ENCODE peak calls at places on chromosomes 4 and X, in seven cellular contexts. One of them, this sample, is unnamed.

GRCh38 chr4:109553130-109553529 is 6.9 kb upstream of the MCUB start:
- DNase-seq in SJCRH30: no peak
- DNase-seq in foreskin keratinocyte: no peak
- DNase-seq in fibroblast of lung: no peak
- DNase-seq in CD8-positive, alpha-beta memory T cell: no peak
- DNase-seq in RWPE1: no peak
- DNase-seq in dorsolateral prefrontal cortex: no peak
- DNase-seq in this sample: no peak

GRCh38 chr4:84151574-84151973 is 347.5 kb downstream of the NKX6-1 start:
- DNase-seq in SJCRH30: no peak
- DNase-seq in dorsolateral prefrontal cortex: no peak
- DNase-seq in RWPE1: no peak
- DNase-seq in foreskin keratinocyte: no peak
- DNase-seq in fibroblast of lung: no peak
- DNase-seq in CD8-positive, alpha-beta memory T cell: no peak
- DNase-seq in this sample: no peak

GRCh38 chrX:150409486-150409885 is 46.4 kb downstream of the MAMLD1 start:
- DNase-seq in RWPE1: no peak
- DNase-seq in dorsolateral prefrontal cortex: no peak
- DNase-seq in fibroblast of lung: no peak
- DNase-seq in foreskin keratinocyte: no peak
- DNase-seq in SJCRH30: no peak
- DNase-seq in CD8-positive, alpha-beta memory T cell: no peak
- DNase-seq in this sample: no peak

GRCh38 chr4:12211636-12212035 is 782.9 kb upstream of the HS3ST1 start:
- DNase-seq in dorsolateral prefrontal cortex: no peak
- DNase-seq in SJCRH30: no peak
- DNase-seq in RWPE1: no peak
- DNase-seq in CD8-positive, alpha-beta memory T cell: no peak
- DNase-seq in foreskin keratinocyte: no peak
- DNase-seq in fibroblast of lung: no peak
- DNase-seq in this sample: no peak

GRCh38 chrX:56764975-56765791 is 36.1 kb downstream of the NBDY start:
- DNase-seq in SJCRH30: no peak
- DNase-seq in foreskin keratinocyte: no peak
- DNase-seq in fibroblast of lung: no peak
- DNase-seq in CD8-positive, alpha-beta memory T cell: no peak
- DNase-seq in RWPE1: no peak
- DNase-seq in dorsolateral prefrontal cortex: no peak
- DNase-seq in this sample: no peak

GRCh38 chr4:105624530-105624929 is 72.1 kb downstream of the ARHGEF38 start:
- DNase-seq in fibroblast of lung: peak
- DNase-seq in foreskin keratinocyte: no peak
- DNase-seq in RWPE1: no peak
- DNase-seq in CD8-positive, alpha-beta memory T cell: no peak
- DNase-seq in dorsolateral prefrontal cortex: no peak
- DNase-seq in SJCRH30: peak
- DNase-seq in this sample: no peak

GRCh38 chr4:1996866-1997611 is 11.7 kb downstream of the NELFA start:
- DNase-seq in SJCRH30: no peak
- DNase-seq in RWPE1: no peak
- DNase-seq in CD8-positive, alpha-beta memory T cell: no peak
- DNase-seq in foreskin keratinocyte: no peak
- DNase-seq in fibroblast of lung: no peak
- DNase-seq in dorsolateral prefrontal cortex: no peak
- DNase-seq in this sample: no peak

GRCh38 chr4:88697588-88698329 is at the start of gene NAP1L5:
- DNase-seq in SJCRH30: peak
- DNase-seq in foreskin keratinocyte: no peak
- DNase-seq in fibroblast of lung: peak
- DNase-seq in RWPE1: peak
- DNase-seq in CD8-positive, alpha-beta memory T cell: peak
- DNase-seq in dorsolateral prefrontal cortex: peak
- DNase-seq in this sample: no peak

GRCh38 chr4:150896513-150896912 is 118.6 kb downstream of the LRBA start:
- DNase-seq in fibroblast of lung: no peak
- DNase-seq in CD8-positive, alpha-beta memory T cell: no peak
- DNase-seq in dorsolateral prefrontal cortex: no peak
- DNase-seq in foreskin keratinocyte: no peak
- DNase-seq in SJCRH30: no peak
- DNase-seq in RWPE1: no peak
- DNase-seq in this sample: no peak

GRCh38 chr4:174047363-174047762 is 236.1 kb downstream of the FBXO8 start:
- DNase-seq in foreskin keratinocyte: no peak
- DNase-seq in RWPE1: no peak
- DNase-seq in SJCRH30: no peak
- DNase-seq in CD8-positive, alpha-beta memory T cell: no peak
- DNase-seq in dorsolateral prefrontal cortex: no peak
- DNase-seq in fibroblast of lung: no peak
- DNase-seq in this sample: no peak

GRCh38 chrX:130874751-130875150 is 28.3 kb downstream of the ENOX2 start:
- DNase-seq in fibroblast of lung: peak
- DNase-seq in RWPE1: no peak
- DNase-seq in SJCRH30: no peak
- DNase-seq in foreskin keratinocyte: no peak
- DNase-seq in CD8-positive, alpha-beta memory T cell: no peak
- DNase-seq in dorsolateral prefrontal cortex: no peak
- DNase-seq in this sample: no peak

GRCh38 chr4:26736621-26737020 is 124.0 kb upstream of the STIM2 start:
- DNase-seq in foreskin keratinocyte: peak
- DNase-seq in CD8-positive, alpha-beta memory T cell: no peak
- DNase-seq in dorsolateral prefrontal cortex: no peak
- DNase-seq in fibroblast of lung: no peak
- DNase-seq in SJCRH30: no peak
- DNase-seq in RWPE1: peak
- DNase-seq in this sample: peak

GRCh38 chr4:139266583-139267257 is 13.3 kb downstream of the MGARP start:
- DNase-seq in SJCRH30: peak
- DNase-seq in fibroblast of lung: peak
- DNase-seq in CD8-positive, alpha-beta memory T cell: peak
- DNase-seq in foreskin keratinocyte: no peak
- DNase-seq in RWPE1: no peak
- DNase-seq in dorsolateral prefrontal cortex: no peak
- DNase-seq in this sample: no peak

DNA sequence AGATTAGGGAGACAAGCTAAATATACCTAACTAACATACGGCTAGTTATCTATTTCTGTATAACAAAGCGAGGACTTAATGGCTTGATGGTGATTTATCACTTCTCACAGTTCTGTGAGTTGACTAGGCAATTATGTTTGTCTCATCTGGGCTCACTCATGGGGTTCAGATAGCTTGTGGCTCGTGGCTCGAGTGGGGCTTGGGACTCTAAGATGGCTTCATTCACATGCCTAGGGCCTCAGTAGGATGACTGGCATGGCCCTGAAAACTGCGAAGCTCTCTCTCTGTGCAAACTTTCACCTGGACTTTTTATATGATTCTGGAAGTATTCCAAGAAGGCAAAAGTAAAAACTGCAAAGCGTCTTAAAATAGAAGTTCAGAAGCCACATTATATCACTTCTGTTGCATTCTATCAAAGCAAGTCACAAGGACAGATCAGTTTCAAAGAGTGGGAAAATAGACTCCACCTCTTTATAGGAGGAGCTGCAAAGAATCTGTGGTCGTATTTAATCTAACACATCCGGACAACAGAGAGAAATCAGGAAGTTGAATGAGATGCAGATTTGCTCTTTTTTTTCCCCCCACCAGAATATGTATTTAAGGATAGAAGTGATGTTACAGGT is 491.2 kb downstream of the INPP4B start:
- DNase-seq in foreskin keratinocyte: no peak
- DNase-seq in SJCRH30: no peak
- DNase-seq in RWPE1: no peak
- DNase-seq in fibroblast of lung: no peak
- DNase-seq in dorsolateral prefrontal cortex: no peak
- DNase-seq in CD8-positive, alpha-beta memory T cell: no peak
- DNase-seq in this sample: no peak
- H3K27ac ChIP-seq in foreskin keratinocyte: peak
- H3K27ac ChIP-seq in SJCRH30: no peak
- H3K27ac ChIP-seq in RWPE1: no peak
- H3K27ac ChIP-seq in fibroblast of lung: no peak
- H3K27ac ChIP-seq in dorsolateral prefrontal cortex: no peak
- H3K27ac ChIP-seq in CD8-positive, alpha-beta memory T cell: no peak
- H3K27ac ChIP-seq in this sample: peak

DNA sequence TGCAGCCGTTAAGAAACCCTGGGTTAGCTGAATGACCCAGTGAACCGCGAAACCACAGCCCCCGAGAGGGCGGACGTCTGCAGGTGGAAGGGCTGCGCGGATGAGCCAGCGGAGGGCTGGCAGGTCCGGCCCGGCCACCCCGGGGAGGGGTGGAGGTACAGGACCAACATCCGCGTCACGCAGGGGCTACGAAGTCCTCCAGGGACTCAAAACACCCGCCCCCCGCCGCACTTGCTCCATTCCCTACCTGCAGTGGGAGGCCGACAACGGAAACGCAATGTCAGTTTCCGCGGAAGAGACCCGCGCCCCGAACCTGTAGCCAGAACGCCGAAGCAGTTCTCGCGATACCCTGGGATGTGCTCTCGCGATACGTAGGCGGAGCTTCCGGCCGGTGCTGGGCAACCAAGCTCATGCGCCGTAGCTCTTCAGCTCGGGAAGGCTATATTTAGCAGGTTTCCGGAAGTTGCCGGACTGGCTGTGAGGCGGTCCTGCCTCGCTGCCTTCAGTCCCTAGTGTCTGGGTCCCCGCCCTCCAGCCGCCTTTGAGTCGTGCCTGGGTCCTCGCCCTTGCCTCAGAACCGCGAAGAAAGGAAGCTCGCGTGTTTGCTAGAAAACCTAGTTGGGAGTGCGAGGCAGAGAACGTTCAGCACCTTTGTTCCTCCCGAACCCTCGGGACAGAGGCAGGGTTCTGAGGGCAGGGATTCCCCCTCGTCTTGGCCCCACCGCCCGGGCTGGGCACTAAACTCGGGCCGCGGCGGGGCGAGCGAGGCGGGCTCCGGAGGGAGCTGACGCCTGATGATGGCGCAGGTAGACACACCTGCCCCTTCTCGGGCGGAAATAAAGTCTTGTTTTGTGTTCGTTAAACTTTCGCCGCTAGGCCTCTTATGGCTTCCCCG is at the start of the genes OFD1 and TRAPPC2:
- DNase-seq in SJCRH30: peak
- DNase-seq in fibroblast of lung: peak
- DNase-seq in dorsolateral prefrontal cortex: peak
- DNase-seq in CD8-positive, alpha-beta memory T cell: peak
- DNase-seq in RWPE1: peak
- DNase-seq in foreskin keratinocyte: peak
- DNase-seq in this sample: peak
- H3K27ac ChIP-seq in SJCRH30: peak
- H3K27ac ChIP-seq in fibroblast of lung: peak
- H3K27ac ChIP-seq in dorsolateral prefrontal cortex: peak
- H3K27ac ChIP-seq in CD8-positive, alpha-beta memory T cell: peak
- H3K27ac ChIP-seq in RWPE1: peak
- H3K27ac ChIP-seq in foreskin keratinocyte: peak
- H3K27ac ChIP-seq in this sample: peak

GRCh38 chr4:169243808-169244207 is 26.9 kb downstream of the SH3RF1 start:
- DNase-seq in dorsolateral prefrontal cortex: no peak
- DNase-seq in SJCRH30: no peak
- DNase-seq in RWPE1: no peak
- DNase-seq in CD8-positive, alpha-beta memory T cell: no peak
- DNase-seq in foreskin keratinocyte: peak
- DNase-seq in fibroblast of lung: peak
- DNase-seq in this sample: peak

GRCh38 chr4:169241480-169241879 is 29.3 kb downstream of the SH3RF1 start:
- DNase-seq in dorsolateral prefrontal cortex: no peak
- DNase-seq in CD8-positive, alpha-beta memory T cell: no peak
- DNase-seq in foreskin keratinocyte: no peak
- DNase-seq in SJCRH30: no peak
- DNase-seq in fibroblast of lung: no peak
- DNase-seq in RWPE1: no peak
- DNase-seq in this sample: no peak

GRCh38 chr4:169248645-169249044 is 22.1 kb downstream of the SH3RF1 start:
- DNase-seq in foreskin keratinocyte: no peak
- DNase-seq in RWPE1: no peak
- DNase-seq in CD8-positive, alpha-beta memory T cell: no peak
- DNase-seq in SJCRH30: no peak
- DNase-seq in dorsolateral prefrontal cortex: no peak
- DNase-seq in fibroblast of lung: no peak
- DNase-seq in this sample: no peak

GRCh38 chr4:169246957-169247396 is 23.8 kb downstream of the SH3RF1 start:
- DNase-seq in dorsolateral prefrontal cortex: no peak
- DNase-seq in CD8-positive, alpha-beta memory T cell: no peak
- DNase-seq in SJCRH30: no peak
- DNase-seq in fibroblast of lung: no peak
- DNase-seq in foreskin keratinocyte: no peak
- DNase-seq in RWPE1: no peak
- DNase-seq in this sample: no peak

GRCh38 chr4:169244210-169244609 is 26.5 kb downstream of the SH3RF1 start:
- DNase-seq in foreskin keratinocyte: no peak
- DNase-seq in CD8-positive, alpha-beta memory T cell: no peak
- DNase-seq in fibroblast of lung: no peak
- DNase-seq in dorsolateral prefrontal cortex: no peak
- DNase-seq in RWPE1: no peak
- DNase-seq in SJCRH30: no peak
- DNase-seq in this sample: no peak
- H3K27ac ChIP-seq in foreskin keratinocyte: peak
- H3K27ac ChIP-seq in CD8-positive, alpha-beta memory T cell: no peak
- H3K27ac ChIP-seq in fibroblast of lung: no peak
- H3K27ac ChIP-seq in dorsolateral prefrontal cortex: no peak
- H3K27ac ChIP-seq in RWPE1: no peak
- H3K27ac ChIP-seq in SJCRH30: no peak
- H3K27ac ChIP-seq in this sample: peak

DNA sequence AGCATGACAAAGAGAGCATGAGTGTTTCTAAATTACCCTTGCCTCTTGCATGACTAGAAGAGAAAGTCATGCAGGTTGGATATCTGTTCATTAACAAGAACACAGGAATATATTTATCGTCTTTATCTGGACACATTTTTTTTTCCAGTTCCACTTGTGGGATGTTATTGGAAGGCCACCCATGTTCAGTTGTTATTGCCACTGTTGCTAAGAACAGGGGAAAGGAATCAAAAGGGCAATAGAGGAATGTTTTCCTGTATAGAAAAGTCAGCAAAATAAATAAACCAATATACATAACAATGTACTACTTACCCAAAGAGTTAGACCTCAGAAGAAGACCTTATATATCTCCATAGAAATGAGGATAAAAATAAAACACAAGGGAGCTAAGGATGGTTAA is 270.1 kb downstream of the QDPR start:
- DNase-seq in CD8-positive, alpha-beta memory T cell: no peak
- DNase-seq in dorsolateral prefrontal cortex: no peak
- DNase-seq in foreskin keratinocyte: no peak
- DNase-seq in SJCRH30: no peak
- DNase-seq in RWPE1: no peak
- DNase-seq in fibroblast of lung: no peak
- DNase-seq in this sample: no peak
- H3K27ac ChIP-seq in CD8-positive, alpha-beta memory T cell: no peak
- H3K27ac ChIP-seq in dorsolateral prefrontal cortex: no peak
- H3K27ac ChIP-seq in foreskin keratinocyte: no peak
- H3K27ac ChIP-seq in SJCRH30: no peak
- H3K27ac ChIP-seq in RWPE1: no peak
- H3K27ac ChIP-seq in fibroblast of lung: no peak
- H3K27ac ChIP-seq in this sample: no peak

GRCh38 chr4:75715105-75715799 is 9.1 kb upstream of the USO1 start:
- DNase-seq in foreskin keratinocyte: no peak
- DNase-seq in CD8-positive, alpha-beta memory T cell: no peak
- DNase-seq in RWPE1: no peak
- DNase-seq in fibroblast of lung: peak
- DNase-seq in dorsolateral prefrontal cortex: no peak
- DNase-seq in SJCRH30: no peak
- DNase-seq in this sample: no peak
- H3K27ac ChIP-seq in foreskin keratinocyte: no peak
- H3K27ac ChIP-seq in CD8-positive, alpha-beta memory T cell: no peak
- H3K27ac ChIP-seq in RWPE1: no peak
- H3K27ac ChIP-seq in fibroblast of lung: peak
- H3K27ac ChIP-seq in dorsolateral prefrontal cortex: peak
- H3K27ac ChIP-seq in SJCRH30: no peak
- H3K27ac ChIP-seq in this sample: no peak